ENCODE peak calls at places on chromosome 1, in five cellular contexts. E is tibial artery, V is ovary, R is OCI-LY7, U is heart right ventricle. F is an unnamed sample.

GRCh38 chr1:6303397-6304012 is 42.6 kb upstream of the GPR153 start:
- DNase-seq in E (no peak), V (no peak), R (no peak), U (no peak), F (no peak)

GRCh38 chr1:165226326-165226725 is 130.2 kb downstream of the LMX1A start:
- DNase-seq in E (no peak), V (no peak), R (no peak), U (no peak), F (no peak)

GRCh38 chr1:89987170-89987819 is 7.6 kb upstream of the ZNF326 start:
- DNase-seq in E (peak; percentile 48), V (no peak), R (peak; percentile 81), U (no peak), F (peak; percentile 71)

GRCh38 chr1:32240140-32240951 is 6.7 kb upstream of the FAM167B start:
- DNase-seq in E (peak; percentile 69), V (peak; percentile 86), R (peak; percentile 41), U (peak; percentile 73), F (peak; percentile 51)

GRCh38 chr1:156726549-156727226 is 1.6 kb upstream of the METTL25B start:
- DNase-seq in E (peak; percentile 57), V (no peak), R (peak; percentile 80), U (no peak), F (peak; percentile 54)

GRCh38 chr1:156858959-156859522 is at the start of gene INSRR:
- DNase-seq in E (no peak), V (no peak), R (no peak), U (peak; percentile 40), F (no peak)

GRCh38 chr1:91078859-91079258 is 57.0 kb upstream of the ZNF644 start:
- DNase-seq in E (no peak), V (no peak), R (no peak), U (no peak), F (no peak)

GRCh38 chr1:241356519-241357365 is at the start of gene RGS7:
- DNase-seq in E (no peak), V (peak; percentile 39), R (no peak), U (peak; percentile 32), F (no peak)

DNA sequence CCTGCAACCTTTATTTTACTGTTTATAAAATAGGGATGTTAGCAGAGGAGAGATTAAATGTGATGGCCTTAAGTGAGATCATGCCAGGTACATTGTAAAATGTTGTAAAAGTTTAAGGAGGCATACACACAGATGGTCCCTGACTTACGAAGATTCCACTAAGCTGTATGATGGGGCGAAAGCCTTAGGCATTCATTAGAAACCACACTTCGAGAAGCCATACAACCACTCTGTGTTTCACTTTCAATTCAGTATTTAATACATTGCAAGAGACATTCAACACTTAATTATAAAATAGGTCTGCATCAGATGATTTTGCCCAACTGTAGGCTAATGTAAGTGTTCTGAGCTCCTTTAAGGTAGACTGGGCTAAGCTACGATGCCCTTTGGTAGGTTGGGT is 3.7 kb downstream of the SMPDL3B start:
- DNase-seq in E (no peak), V (no peak), R (no peak), U (no peak), F (no peak)
- H3K27ac ChIP-seq in E (no peak overlapping the region), V (no peak overlapping the region), R (no peak overlapping the region), U (no peak overlapping the region), F (no peak overlapping the region)

DNA sequence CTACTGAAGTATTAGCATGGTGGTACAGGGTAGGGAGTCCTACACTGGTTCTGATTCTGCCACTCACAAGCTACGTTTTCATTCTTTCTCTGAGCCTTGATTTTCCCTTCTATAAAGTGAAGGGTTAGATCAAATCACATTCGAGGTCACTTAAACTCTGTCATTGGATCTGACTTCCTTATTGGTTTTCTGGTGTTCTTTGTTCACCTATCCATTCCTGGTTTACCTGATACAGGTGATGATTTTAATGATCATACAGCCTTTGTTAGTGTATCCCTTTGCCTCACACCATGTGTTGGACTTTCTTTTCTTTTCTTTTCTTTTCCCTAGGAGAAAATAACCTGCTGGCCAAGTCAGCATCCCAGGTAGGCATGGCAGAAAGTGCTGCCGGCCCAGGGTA is 74.8 kb downstream of the NOS1AP start:
- DNase-seq in E (no peak), V (no peak), R (no peak), U (no peak), F (no peak)
- H3K4me1 ChIP-seq in E (no peaks in the 10 kb centered on the region), V (no peaks in the 10 kb centered on the region), R (no peaks in the 10 kb centered on the region), U (no peaks in the 10 kb centered on the region), F (no peaks in the 10 kb centered on the region)

GRCh38 chr1:67514786-67515185 is 84.6 kb upstream of the SERBP1 start:
- DNase-seq in E (no peak), V (no peak), R (no peak), U (no peak), F (no peak)

GRCh38 chr1:67514299-67514698 is 84.1 kb upstream of the SERBP1 start:
- DNase-seq in E (no peak), V (no peak), R (no peak), U (no peak), F (no peak)

DNA sequence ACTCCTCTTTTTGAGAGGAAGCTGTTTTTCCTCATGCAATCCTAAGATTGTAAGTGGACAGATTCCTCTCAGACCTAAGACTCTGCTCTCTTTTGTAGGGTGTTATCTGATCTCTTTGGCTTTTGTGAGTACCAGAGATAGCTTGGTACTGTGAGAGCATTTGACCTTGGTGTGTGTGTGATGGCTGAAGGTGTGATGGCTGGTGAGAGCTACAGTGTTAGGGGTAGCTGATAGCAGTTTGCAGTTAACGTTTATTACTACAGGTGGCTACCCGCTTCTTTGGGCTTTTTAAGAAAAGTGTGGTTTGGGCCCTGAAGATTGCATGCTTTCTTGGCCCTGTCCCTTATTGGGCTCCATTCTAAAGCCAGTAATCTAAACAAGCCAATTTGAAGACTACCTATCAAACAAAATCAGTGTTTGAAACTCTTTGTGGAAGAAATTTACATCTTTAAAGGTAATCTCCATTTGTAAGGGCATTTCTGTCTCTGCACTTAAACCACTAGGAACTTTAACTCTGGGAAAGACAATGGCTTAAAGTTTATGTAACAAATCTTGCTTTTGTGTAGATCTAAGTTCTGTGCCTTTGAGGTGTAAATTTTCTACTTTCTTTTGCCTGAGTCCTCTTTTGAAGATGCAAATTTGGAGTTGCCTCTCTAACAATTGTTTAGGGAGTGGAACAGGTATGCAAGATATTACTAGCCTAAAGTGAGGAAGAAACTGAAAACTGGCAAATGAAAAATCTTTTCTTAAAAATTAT is 85.3 kb upstream of the SERBP1 start:
- DNase-seq in E (no peak), V (no peak), R (no peak), U (no peak), F (no peak)
- H3K9me3 ChIP-seq in E (peaks cover 3% of the 10 kb centered on the region), V (no peaks in the 10 kb centered on the region), R (peaks cover 4% of the 10 kb centered on the region), U (peaks cover 16% of the 10 kb centered on the region), F (no peaks in the 10 kb centered on the region)

DNA sequence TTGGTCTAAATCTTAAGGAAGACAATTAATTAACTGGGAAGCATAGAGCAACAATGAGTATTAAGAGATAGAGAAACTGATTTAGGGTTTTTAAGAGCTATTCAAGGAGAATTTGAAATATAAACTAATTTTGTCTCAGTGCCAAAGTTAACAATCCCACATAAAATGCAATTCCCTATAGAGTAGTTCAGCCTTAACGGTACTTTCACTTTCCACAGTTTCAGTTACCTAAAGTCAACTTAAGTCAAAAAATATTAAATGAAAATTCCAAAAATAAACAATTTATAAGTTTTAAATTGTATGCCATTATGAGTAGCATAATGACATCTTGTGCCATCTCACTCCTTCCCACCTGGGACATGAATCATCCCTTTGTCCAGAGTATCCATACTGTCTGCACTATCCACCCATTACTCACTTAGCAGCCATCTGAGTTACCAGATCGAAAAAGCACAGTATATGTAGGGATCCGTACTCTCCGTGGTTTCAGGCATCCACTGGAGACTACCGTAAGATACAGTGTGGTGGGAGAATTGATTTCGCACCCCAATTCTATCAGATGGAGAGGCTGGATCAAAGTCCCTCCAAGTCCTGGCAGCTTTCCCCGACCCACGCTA is 4.8 kb upstream of the SARS1 start:
- DNase-seq in E (no peak), V (no peak), R (no peak), U (no peak), F (no peak)
- H3K27ac ChIP-seq in E (no peak overlapping the region), V (no peak overlapping the region), R (no peak overlapping the region), U (no peak overlapping the region), F (no peak overlapping the region)

DNA sequence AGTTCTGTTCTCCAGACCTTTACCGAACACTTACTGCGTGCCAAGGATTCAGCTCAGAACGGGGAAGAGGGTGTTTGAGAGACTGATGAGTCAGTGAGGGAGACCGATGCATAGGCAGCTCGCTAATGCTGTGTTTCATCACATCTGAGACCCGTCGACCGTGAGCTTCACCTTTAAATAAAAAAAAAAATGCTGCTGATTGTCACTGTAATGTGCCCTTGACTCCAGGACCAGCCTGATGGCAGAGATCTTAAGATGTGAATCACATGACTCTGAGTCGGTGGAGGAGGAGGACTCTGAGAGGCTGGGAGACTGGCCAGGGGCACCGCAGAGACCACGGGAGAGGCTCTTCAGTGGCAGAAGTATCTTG is 28.8 kb downstream of the SPSB1 start:
- DNase-seq in E (no peak), V (no peak), R (no peak), U (no peak), F (no peak)
- H3K4me1 ChIP-seq in E (peaks cover 97% of the 10 kb centered on the region), V (peaks cover 50% of the 10 kb centered on the region), R (peaks cover 39% of the 10 kb centered on the region), U (peaks cover 53% of the 10 kb centered on the region), F (no peaks in the 10 kb centered on the region)

DNA sequence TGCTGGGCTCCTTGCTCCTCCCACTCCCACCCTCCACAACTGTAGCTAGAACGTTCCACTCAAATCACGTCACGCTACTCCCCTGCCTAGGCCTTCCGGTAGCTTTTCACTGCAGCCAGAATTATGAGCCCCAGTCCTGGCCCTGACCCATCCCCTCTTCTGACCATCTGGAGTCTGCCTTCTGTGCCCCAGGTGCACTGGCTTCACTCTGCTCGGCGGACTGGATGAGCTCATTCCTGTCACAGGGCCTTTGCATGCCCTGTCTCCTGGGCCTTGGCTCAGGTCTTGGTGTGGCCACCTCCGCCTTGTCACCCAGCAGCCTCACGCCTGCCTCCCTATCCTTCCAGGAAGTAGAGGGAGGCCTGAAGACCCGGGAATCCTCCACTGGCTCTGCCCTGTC is 62.5 kb upstream of the ACTL8 start:
- DNase-seq in E (no peak), V (no peak), R (no peak), U (no peak), F (no peak)
- H3K9me3 ChIP-seq in E (no peaks in the 10 kb centered on the region), V (no peaks in the 10 kb centered on the region), R (no peaks in the 10 kb centered on the region), U (no peaks in the 10 kb centered on the region), F (no peaks in the 10 kb centered on the region)

F was measured in naive thymus-derived CD4-positive, alpha-beta T cell.